ENCODE peak calls at places on chromosomes 1 and 21, in eight cellular contexts. C is skeletal muscle cell, Y is GM12865, L is GM23248, A is fibroblast of lung, E is adrenal gland, T is mesenchymal stem cell, P is HCT116. Z is an unnamed sample.
A peak's percentile ranks its signal among the peaks of the same experiment; 100 is the strongest.

GRCh38 chr1:67853704-67854103 is 20.4 kb upstream of the GNG12 start:
- DNase-seq in C (peak; percentile 65), Y (peak; percentile 41), L (peak; percentile 86), A (peak; percentile 88), E (peak; percentile 79), T (peak; percentile 76), P (peak; percentile 44), Z (no peak)

GRCh38 chr1:213989071-213989739 is 1.4 kb downstream of the PROX1 start:
- DNase-seq in C (no peak), Y (peak; percentile 24), L (no peak), A (no peak), E (peak; percentile 70), T (no peak), P (no peak), Z (peak; percentile 65)

GRCh38 chr1:156432109-156433018 is 63.4 kb downstream of the RHBG start:
- DNase-seq in C (no peak), Y (no peak), L (no peak), A (no peak), E (no peak), T (no peak), P (no peak), Z (no peak)

GRCh38 chr1:243325305-243325890 is 69.6 kb downstream of the SDCCAG8 start:
- DNase-seq in C (no peak), Y (peak; percentile 66), L (peak; percentile 66), A (peak; percentile 52), E (peak; percentile 38), T (peak; percentile 69), P (peak; percentile 38), Z (no peak)

GRCh38 chr21:43956667-43957030 is 55.5 kb upstream of the TRAPPC10 start:
- DNase-seq in C (no peak), Y (no peak), L (no peak), A (peak; percentile 58), E (peak; percentile 67), T (no peak), P (no peak), Z (peak; percentile 54)

GRCh38 chr1:209199371-209199770 is 384.1 kb upstream of the CAMK1G start:
- DNase-seq in C (no peak), Y (no peak), L (no peak), A (no peak), E (no peak), T (no peak), P (no peak), Z (no peak)

GRCh38 chr1:159141584-159142518 is 29.6 kb upstream of the CADM3 start:
- DNase-seq in C (peak; percentile 39), Y (peak; percentile 5), L (peak; percentile 56), A (peak; percentile 75), E (no peak), T (no peak), P (no peak), Z (no peak)

GRCh38 chr1:246907472-246907871 is 24.3 kb downstream of the AHCTF1 start:
- DNase-seq in C (no peak), Y (peak; percentile 34), L (peak; percentile 71), A (peak; percentile 66), E (peak; percentile 60), T (peak; percentile 68), P (peak; percentile 21), Z (no peak)

GRCh38 chr1:178724734-178725602 is at the start of gene RALGPS2:
- DNase-seq in C (no peak), Y (peak; percentile 73), L (peak; percentile 89), A (peak; percentile 74), E (peak; percentile 69), T (peak; percentile 74), P (no peak), Z (peak; percentile 87)

GRCh38 chr1:228543396-228543795 is 56.2 kb downstream of the RNF187 start:
- DNase-seq in C (no peak), Y (no peak), L (no peak), A (no peak), E (no peak), T (no peak), P (no peak), Z (no peak)

GRCh38 chr1:184693011-184693410 is 61.6 kb downstream of the EDEM3 start:
- DNase-seq in C (no peak), Y (no peak), L (no peak), A (peak; percentile 91), E (no peak), T (no peak), P (no peak), Z (no peak)

GRCh38 chr1:159900086-159900680 is at the start of gene CFAP45:
- DNase-seq in C (no peak), Y (peak; percentile 57), L (peak; percentile 92), A (peak; percentile 77), E (peak; percentile 93), T (peak; percentile 93), P (peak; percentile 65), Z (peak; percentile 96)

GRCh38 chr1:157968503-157968902 is 24.9 kb upstream of the KIRREL1 start:
- DNase-seq in C (peak; percentile 54), Y (no peak), L (peak; percentile 79), A (peak; percentile 85), E (peak; percentile 43), T (peak; percentile 60), P (no peak), Z (no peak)

GRCh38 chr1:35222322-35223108 is 29.6 kb upstream of the SFPQ start:
- DNase-seq in C (peak; percentile 77), Y (no peak), L (peak; percentile 80), A (peak; percentile 67), E (peak; percentile 17), T (peak; percentile 19), P (no peak), Z (no peak)

GRCh38 chr1:91428182-91428798 is 23.7 kb upstream of the HFM1 start:
- DNase-seq in C (no peak), Y (peak; percentile 19), L (no peak), A (no peak), E (no peak), T (no peak), P (no peak), Z (no peak)

GRCh38 chr1:115555446-115555845 is 86.3 kb upstream of the VANGL1 start:
- DNase-seq in C (no peak), Y (no peak), L (peak; percentile 79), A (no peak), E (no peak), T (no peak), P (no peak), Z (no peak)

GRCh38 chr1:47187226-47187925 is 2.5 kb downstream of the PDZK1IP1 start:
- DNase-seq in C (no peak), Y (no peak), L (no peak), A (no peak), E (no peak), T (no peak), P (no peak), Z (no peak)

GRCh38 chr1:209662879-209663327 is 10.7 kb upstream of the LAMB3 start:
- DNase-seq in C (no peak), Y (no peak), L (no peak), A (peak; percentile 56), E (no peak), T (no peak), P (no peak), Z (no peak)

GRCh38 chr21:36913247-36914169 is 53.0 kb downstream of the HLCS start:
- DNase-seq in C (no peak), Y (no peak), L (no peak), A (no peak), E (no peak), T (no peak), P (no peak), Z (no peak)

GRCh38 chr21:46082638-46083270 is 15.2 kb upstream of the COL6A2 start:
- DNase-seq in C (no peak), Y (no peak), L (peak; percentile 26), A (no peak), E (no peak), T (no peak), P (no peak), Z (no peak)

GRCh38 chr1:58994664-58995063 is 210.8 kb upstream of the JUN start:
- DNase-seq in C (no peak), Y (no peak), L (no peak), A (no peak), E (no peak), T (no peak), P (no peak), Z (no peak)

GRCh38 chr1:203091761-203092330 is 6.0 kb upstream of the MYOG start:
- DNase-seq in C (no peak), Y (no peak), L (no peak), A (no peak), E (no peak), T (no peak), P (no peak), Z (no peak)

GRCh38 chr1:8903908-8904650 is 25.6 kb upstream of the ENO1 start:
- DNase-seq in C (peak; percentile 82), Y (no peak), L (peak; percentile 98), A (peak; percentile 98), E (peak; percentile 80), T (peak; percentile 82), P (no peak), Z (no peak)

DNA sequence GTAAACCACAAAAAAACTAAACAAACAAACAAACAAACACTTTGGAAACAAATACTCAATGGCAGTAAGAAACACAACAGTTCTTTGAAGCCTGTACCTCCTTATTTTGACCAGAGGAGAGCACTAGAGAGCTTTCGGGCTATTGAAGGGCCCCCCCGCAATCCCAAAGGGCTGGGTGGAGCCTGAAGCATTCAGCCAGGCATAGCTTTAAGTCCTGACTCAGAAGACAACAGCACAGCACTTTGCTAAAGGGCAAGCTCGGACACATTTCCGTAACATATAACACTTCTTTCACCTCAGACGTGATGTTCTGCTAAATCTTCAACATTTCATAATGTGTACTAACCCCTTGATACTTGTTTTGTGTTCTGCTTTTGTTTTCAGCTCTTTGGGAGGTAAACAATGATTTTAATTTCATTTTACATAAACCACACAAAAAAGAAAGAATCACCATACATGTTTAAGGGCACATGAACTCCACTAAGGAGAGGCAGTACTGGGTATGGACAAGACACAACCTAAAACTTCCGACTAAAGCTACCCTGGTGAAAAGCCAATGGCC is 9.7 kb upstream of the SHCBP1L start:
- DNase-seq in C (peak; percentile 73), Y (peak; percentile 92), L (peak; percentile 97), A (peak; percentile 89), E (peak; percentile 83), T (peak; percentile 92), P (peak; percentile 79), Z (peak; percentile 80)
- H3K4me3 ChIP-seq in C (no peak overlapping the region), Y (peak overlapping the region; percentile 51), L (peak overlapping the region; percentile 65), A (peak overlapping the region; percentile 47), E (no peak overlapping the region), T (no peak overlapping the region), P (peak overlapping the region; percentile 29), Z (no peak overlapping the region)

GRCh38 chr1:6098303-6099215 is 52.9 kb downstream of the KCNAB2 start:
- DNase-seq in C (peak; percentile 28), Y (no peak), L (peak; percentile 90), A (peak; percentile 6), E (no peak), T (no peak), P (no peak), Z (no peak)
- H3K4me3 ChIP-seq in C (no peak overlapping the region), Y (no peak overlapping the region), L (peak overlapping the region; percentile 32), A (no peak overlapping the region), E (no peak overlapping the region), T (no peak overlapping the region), P (no peak overlapping the region), Z (no peak overlapping the region)

DNA sequence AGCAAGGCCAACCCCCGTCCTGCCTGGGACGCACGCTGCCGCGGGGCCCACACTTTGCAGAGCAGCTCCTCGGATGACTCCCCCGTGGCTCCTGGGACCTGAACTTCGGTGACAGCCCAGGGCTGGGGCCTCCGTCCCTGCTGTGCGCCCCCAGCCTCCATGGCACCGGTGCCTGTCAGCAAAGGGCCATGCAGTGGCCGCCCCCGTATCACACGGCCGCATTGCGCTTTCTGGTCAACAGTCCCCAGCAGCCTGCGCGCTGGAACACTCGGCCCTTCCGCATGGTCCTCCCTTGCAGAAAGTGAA is 18.0 kb downstream of the NADK start:
- DNase-seq in C (no peak), Y (no peak), L (no peak), A (no peak), E (no peak), T (no peak), P (no peak), Z (no peak)
- H3K4me3 ChIP-seq in C (no peak overlapping the region), Y (no peak overlapping the region), L (no peak overlapping the region), A (no peak overlapping the region), E (no peak overlapping the region), T (no peak overlapping the region), P (no peak overlapping the region), Z (no peak overlapping the region)

GRCh38 chr1:37255111-37255795 is 219.1 kb upstream of the ZC3H12A start:
- DNase-seq in C (no peak), Y (peak; percentile 7), L (peak; percentile 28), A (no peak), E (peak; percentile 18), T (no peak), P (no peak), Z (peak; percentile 50)
- H3K4me3 ChIP-seq in C (no peak overlapping the region), Y (no peak overlapping the region), L (no peak overlapping the region), A (no peak overlapping the region), E (no peak overlapping the region), T (no peak overlapping the region), P (no peak overlapping the region), Z (no peak overlapping the region)

Z was measured in pancreas.